ENCODE peak calls at places on chromosomes 11 and 22, in nine cellular contexts. T is activated effector memory CD4-positive, alpha-beta T cell treated with Interleukin-2 at 50 U/mL for 16 hours; C is GM23248; I is omental fat pad; O is dorsolateral prefrontal cortex; E is choroid plexus epithelial cell; S is suprapubic skin; H is hypothalamus; Y is cardiac septum. Z is an unnamed sample.

GRCh38 chr11:57480409-57481137 is 20.2 kb downstream of the RTN4RL2 start:
- DNase-seq in O (no peak), Y (no peak), C (peak), H (no peak), I (no peak), E (peak), S (no peak), T (peak), Z (peak)

GRCh38 chr11:17917556-17917955 is 95.3 kb downstream of the SERGEF start:
- DNase-seq in H (no peak), I (no peak), T (no peak), S (no peak), E (no peak), Y (no peak), O (no peak), C (no peak), Z (no peak)

GRCh38 chr11:67584205-67584880 is 731 bp downstream of the GSTP1 start:
- DNase-seq in H (no peak), I (no peak), O (no peak), S (peak), C (peak), T (peak), Y (peak), E (peak), Z (no peak)

GRCh38 chr22:16960884-16961249 is 47.2 kb downstream of the GAB4 start:
- DNase-seq in T (no peak), H (no peak), E (no peak), O (no peak), C (no peak), I (no peak), S (no peak), Y (no peak), Z (no peak)

GRCh38 chr11:88535266-88535665 is 197.7 kb upstream of the CTSC start:
- DNase-seq in H (no peak), E (peak), I (no peak), C (peak), T (no peak), O (no peak), S (no peak), Y (no peak), Z (no peak)

GRCh38 chr11:75554258-75555022 is 7.6 kb upstream of the SERPINH1 start:
- DNase-seq in E (peak), I (peak), H (peak), Y (peak), S (peak), C (peak), T (no peak), O (peak), Z (no peak)

GRCh38 chr22:20430641-20431519 is 6.7 kb downstream of the SCARF2 start:
- DNase-seq in T (peak), H (no peak), E (no peak), I (no peak), O (peak), Y (no peak), C (peak), S (peak), Z (peak)

GRCh38 chr11:126968915-126969314 is 31.7 kb downstream of the KIRREL3 start:
- DNase-seq in H (no peak), O (no peak), S (no peak), Y (no peak), C (peak), I (no peak), T (no peak), E (no peak), Z (no peak)

GRCh38 chr11:6618117-6619020 is 853 bp downstream of the TPP1 start:
- DNase-seq in H (peak), Y (peak), O (no peak), C (peak), I (peak), T (peak), S (no peak), E (peak), Z (no peak)

GRCh38 chr11:47062736-47063135 is 113.9 kb downstream of the ARFGAP2 start:
- DNase-seq in S (no peak), C (no peak), H (no peak), I (no peak), Y (no peak), E (no peak), T (no peak), O (no peak), Z (no peak)

GRCh38 chr11:104956528-104956927 is 11.8 kb downstream of the CASP4 start:
- DNase-seq in S (no peak), O (no peak), I (no peak), E (no peak), T (no peak), C (no peak), H (no peak), Y (no peak), Z (no peak)

GRCh38 chr11:70650075-70650909 is 252.0 kb downstream of the CTTN start:
- DNase-seq in O (no peak), I (peak), T (no peak), E (peak), C (peak), H (peak), S (no peak), Y (no peak), Z (peak)

GRCh38 chr22:39242809-39243442 is 1.9 kb downstream of the PDGFB start:
- DNase-seq in T (peak), C (no peak), H (no peak), Y (no peak), I (no peak), O (no peak), E (no peak), S (no peak), Z (no peak)

GRCh38 chr11:1230121-1230455 is 7.2 kb downstream of the MUC5B start:
- DNase-seq in S (no peak), C (no peak), O (no peak), I (no peak), E (no peak), T (no peak), Y (peak), H (no peak), Z (no peak)

GRCh38 chr11:47327025-47327424 is 25.5 kb downstream of the MYBPC3 start:
- DNase-seq in S (no peak), E (no peak), H (no peak), O (no peak), I (no peak), Y (peak), T (no peak), C (no peak), Z (no peak)

GRCh38 chr11:118939948-118940598 is 14.3 kb upstream of the BCL9L start:
- DNase-seq in I (no peak), T (peak), E (peak), Y (no peak), S (no peak), O (no peak), H (no peak), C (peak), Z (no peak)

GRCh38 chr22:26568207-26568706 is 21.7 kb downstream of the TPST2 start:
- DNase-seq in O (no peak), T (no peak), I (no peak), H (no peak), S (no peak), C (no peak), Y (no peak), E (peak), Z (no peak)

GRCh38 chr22:23500508-23501208 is 79.4 kb downstream of the IGLL1 start:
- DNase-seq in Y (no peak), O (no peak), H (no peak), S (peak), I (no peak), T (no peak), E (no peak), C (no peak), Z (no peak)

GRCh38 chr11:124752471-124753100 is 531 bp upstream of the VSIG2 start:
- DNase-seq in E (no peak), H (no peak), O (no peak), Y (no peak), I (no peak), T (no peak), S (no peak), C (no peak), Z (no peak)

GRCh38 chr22:48592066-48592345 is 1235.7 kb downstream of the BRD1 start:
- DNase-seq in H (no peak), E (no peak), I (no peak), S (no peak), T (no peak), O (no peak), Y (no peak), C (no peak), Z (no peak)

GRCh38 chr11:79237676-79238075 is 203.2 kb downstream of the TENM4 start:
- DNase-seq in Y (peak), O (no peak), T (no peak), I (no peak), H (no peak), E (peak), S (no peak), C (peak), Z (no peak)